ENCODE peak calls at places on chromosomes 4 and X, in six cellular contexts. One of them, this sample, is unnamed.

GRCh38 chrX:19904778-19905367 is 17.5 kb upstream of the SH3KBP1 start:
- DNase-seq in GM23248: peak; percentile 60
- DNase-seq in MM.1S: peak; percentile 66
- DNase-seq in SK-N-SH: peak; percentile 59
- DNase-seq in astrocyte: no peak
- DNase-seq in IMR-90: peak; percentile 63
- DNase-seq in this sample: peak; percentile 72

GRCh38 chr4:188867796-188868195 is 728.6 kb downstream of the TRIML1 start:
- DNase-seq in IMR-90: no peak
- DNase-seq in MM.1S: no peak
- DNase-seq in astrocyte: no peak
- DNase-seq in GM23248: no peak
- DNase-seq in SK-N-SH: no peak
- DNase-seq in this sample: no peak

GRCh38 chrX:57929373-57929772 is 19.1 kb upstream of the ZXDA start:
- DNase-seq in SK-N-SH: no peak
- DNase-seq in IMR-90: peak; percentile 27
- DNase-seq in GM23248: peak; percentile 45
- DNase-seq in astrocyte: no peak
- DNase-seq in MM.1S: peak; percentile 67
- DNase-seq in this sample: peak; percentile 56

GRCh38 chr4:13248621-13249298 is 235.4 kb downstream of the RAB28 start:
- DNase-seq in MM.1S: peak; percentile 11
- DNase-seq in SK-N-SH: peak; percentile 1
- DNase-seq in IMR-90: peak; percentile 6
- DNase-seq in GM23248: peak; percentile 34
- DNase-seq in astrocyte: peak; percentile 70
- DNase-seq in this sample: no peak

GRCh38 chr4:749771-750666 is 44.4 kb downstream of the PCGF3 start:
- DNase-seq in MM.1S: no peak
- DNase-seq in IMR-90: peak; percentile 20
- DNase-seq in SK-N-SH: no peak
- DNase-seq in GM23248: peak; percentile 54
- DNase-seq in astrocyte: peak; percentile 64
- DNase-seq in this sample: peak; percentile 15

GRCh38 chr4:84878541-84878940 is 87.9 kb downstream of the WDFY3 start:
- DNase-seq in astrocyte: no peak
- DNase-seq in GM23248: peak; percentile 41
- DNase-seq in SK-N-SH: no peak
- DNase-seq in IMR-90: peak; percentile 31
- DNase-seq in MM.1S: no peak
- DNase-seq in this sample: peak; percentile 13

GRCh38 chrX:150692837-150693781 is at the start of gene MTMR1:
- DNase-seq in MM.1S: peak; percentile 25
- DNase-seq in GM23248: peak; percentile 49
- DNase-seq in IMR-90: no peak
- DNase-seq in SK-N-SH: peak; percentile 84
- DNase-seq in astrocyte: no peak
- DNase-seq in this sample: peak; percentile 56

GRCh38 chr4:121462660-121463261 is 81.9 kb upstream of the QRFPR start:
- DNase-seq in SK-N-SH: peak; percentile 10
- DNase-seq in MM.1S: peak; percentile 83
- DNase-seq in astrocyte: peak; percentile 52
- DNase-seq in IMR-90: peak; percentile 61
- DNase-seq in GM23248: peak; percentile 88
- DNase-seq in this sample: peak; percentile 90

GRCh38 chrX:116961872-116962582 is 499.3 kb upstream of the CT83 start:
- DNase-seq in IMR-90: no peak
- DNase-seq in MM.1S: no peak
- DNase-seq in GM23248: peak; percentile 43
- DNase-seq in astrocyte: no peak
- DNase-seq in SK-N-SH: peak; percentile 1
- DNase-seq in this sample: peak; percentile 25

GRCh38 chr4:118353452-118353851 is 649 bp upstream of the PRSS12 start:
- DNase-seq in IMR-90: no peak
- DNase-seq in MM.1S: no peak
- DNase-seq in GM23248: peak; percentile 24
- DNase-seq in astrocyte: no peak
- DNase-seq in SK-N-SH: peak; percentile 26
- DNase-seq in this sample: no peak

GRCh38 chr4:24840826-24841587 is 45.6 kb downstream of the SOD3 start:
- DNase-seq in IMR-90: no peak
- DNase-seq in SK-N-SH: no peak
- DNase-seq in astrocyte: no peak
- DNase-seq in GM23248: no peak
- DNase-seq in MM.1S: no peak
- DNase-seq in this sample: no peak

GRCh38 chr4:141473952-141474351 is 162.4 kb upstream of the IL15 start:
- DNase-seq in astrocyte: peak; percentile 72
- DNase-seq in MM.1S: no peak
- DNase-seq in GM23248: peak; percentile 73
- DNase-seq in SK-N-SH: no peak
- DNase-seq in IMR-90: peak; percentile 61
- DNase-seq in this sample: peak; percentile 18

GRCh38 chrX:23079347-23079746 is 79.6 kb downstream of the DDX53 start:
- DNase-seq in IMR-90: no peak
- DNase-seq in GM23248: no peak
- DNase-seq in SK-N-SH: no peak
- DNase-seq in astrocyte: no peak
- DNase-seq in MM.1S: no peak
- DNase-seq in this sample: no peak

DNA sequence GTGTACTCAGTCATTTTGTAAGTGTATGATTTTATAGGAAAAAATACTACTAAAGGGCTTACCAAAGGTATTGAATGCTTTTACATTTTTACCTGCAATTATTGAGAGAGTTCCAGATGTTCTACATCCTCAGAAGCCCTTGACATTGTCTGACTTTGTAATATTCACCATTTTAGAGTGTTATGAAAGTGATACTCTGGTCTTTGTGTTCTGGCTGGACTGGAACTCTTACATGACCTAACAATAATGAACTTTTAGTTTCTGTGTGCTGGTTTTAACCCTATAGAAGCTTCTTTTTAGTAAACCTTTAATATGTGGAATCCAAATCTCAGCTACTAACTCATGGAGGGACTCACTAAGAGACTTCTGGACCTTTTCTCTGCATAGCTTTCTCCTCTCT is 478.8 kb upstream of the SPANXN1 start:
- DNase-seq in GM23248: no peak
- DNase-seq in SK-N-SH: no peak
- DNase-seq in astrocyte: no peak
- DNase-seq in MM.1S: peak; percentile 49
- DNase-seq in IMR-90: no peak
- DNase-seq in this sample: no peak
- H3K9me3 ChIP-seq in GM23248: no peaks in the 10 kb centered on the region
- H3K9me3 ChIP-seq in SK-N-SH: no peaks in the 10 kb centered on the region
- H3K9me3 ChIP-seq in astrocyte: no peaks in the 10 kb centered on the region
- H3K9me3 ChIP-seq in MM.1S: no peaks in the 10 kb centered on the region
- H3K9me3 ChIP-seq in IMR-90: no peaks in the 10 kb centered on the region
- H3K9me3 ChIP-seq in this sample: no peaks in the 10 kb centered on the region

DNA sequence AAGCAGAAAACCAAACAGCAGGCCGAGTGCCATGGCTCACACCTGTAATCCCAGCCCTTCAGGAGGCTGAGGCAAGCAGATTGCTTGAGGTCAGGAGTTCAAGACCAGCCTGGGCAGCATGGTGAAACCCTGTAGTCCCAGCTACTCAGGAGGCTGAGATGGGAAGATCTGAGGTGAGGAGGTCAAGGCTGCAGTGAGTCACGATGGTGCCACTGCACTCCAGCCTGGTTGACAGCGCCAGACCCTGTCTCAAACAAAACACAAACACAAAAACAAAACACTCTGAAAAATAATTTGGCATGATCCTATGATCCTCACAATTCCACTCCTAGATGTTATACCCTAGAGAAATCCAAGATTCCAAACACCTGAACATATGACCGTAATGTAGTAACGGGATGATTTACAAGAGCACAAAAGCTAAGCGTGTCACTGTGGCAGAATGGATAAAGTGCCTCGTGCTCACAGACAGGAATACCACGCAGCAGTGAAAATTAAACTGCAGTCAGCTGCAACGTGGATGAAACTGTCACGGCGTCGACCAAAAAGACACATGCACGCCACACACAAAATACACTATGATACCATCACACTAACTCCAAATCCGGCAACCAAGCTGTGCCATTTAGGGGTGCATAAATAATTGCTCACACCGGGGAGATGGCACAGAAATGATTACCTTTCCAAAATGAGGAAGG is 1.7 kb downstream of the NELFA start:
- DNase-seq in GM23248: no peak
- DNase-seq in IMR-90: no peak
- DNase-seq in MM.1S: no peak
- DNase-seq in SK-N-SH: no peak
- DNase-seq in astrocyte: no peak
- DNase-seq in this sample: no peak
- H3K9ac ChIP-seq in GM23248: peak overlapping the region; percentile 89
- H3K9ac ChIP-seq in IMR-90: no peak overlapping the region
- H3K9ac ChIP-seq in MM.1S: peak overlapping the region; percentile 96
- H3K9ac ChIP-seq in SK-N-SH: peak overlapping the region; percentile 95
- H3K9ac ChIP-seq in astrocyte: peak overlapping the region; percentile 97
- H3K9ac ChIP-seq in this sample: peak overlapping the region; percentile 98

DNA sequence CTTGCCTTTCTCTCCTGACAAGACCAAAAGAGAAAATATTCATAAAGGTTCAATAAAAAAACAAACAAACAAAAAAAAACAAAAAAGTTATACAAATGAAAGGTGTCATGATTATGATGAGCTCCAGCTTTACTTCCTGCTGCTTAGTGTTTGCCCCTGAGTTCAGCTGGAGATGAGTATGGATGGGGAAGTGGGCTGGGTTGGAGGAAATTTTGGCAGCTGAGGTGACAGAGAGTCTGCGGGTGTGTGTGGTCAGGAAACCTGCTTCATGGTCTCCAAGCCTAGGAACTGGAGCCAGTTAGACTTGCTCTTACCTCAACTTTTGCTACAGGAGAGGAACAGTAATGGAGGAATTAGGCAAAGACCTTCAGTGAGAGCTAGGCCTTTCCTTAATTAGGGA is 4.3 kb upstream of the CYSLTR1 start:
- DNase-seq in SK-N-SH: no peak
- DNase-seq in GM23248: no peak
- DNase-seq in MM.1S: no peak
- DNase-seq in astrocyte: no peak
- DNase-seq in IMR-90: no peak
- DNase-seq in this sample: no peak
- H3K4me1 ChIP-seq in SK-N-SH: no peaks in the 10 kb centered on the region
- H3K4me1 ChIP-seq in GM23248: no peaks in the 10 kb centered on the region
- H3K4me1 ChIP-seq in MM.1S: peaks cover 53% of the 10 kb centered on the region
- H3K4me1 ChIP-seq in astrocyte: no peaks in the 10 kb centered on the region
- H3K4me1 ChIP-seq in IMR-90: no peaks in the 10 kb centered on the region
- H3K4me1 ChIP-seq in this sample: no peaks in the 10 kb centered on the region

GRCh38 chrX:148811236-148811635 is 310.8 kb downstream of the AFF2 start:
- DNase-seq in GM23248: peak; percentile 30
- DNase-seq in IMR-90: peak; percentile 0
- DNase-seq in SK-N-SH: no peak
- DNase-seq in astrocyte: peak; percentile 37
- DNase-seq in MM.1S: no peak
- DNase-seq in this sample: no peak
- H3K9me3 ChIP-seq in GM23248: no peaks in the 10 kb centered on the region
- H3K9me3 ChIP-seq in IMR-90: no peaks in the 10 kb centered on the region
- H3K9me3 ChIP-seq in SK-N-SH: no peaks in the 10 kb centered on the region
- H3K9me3 ChIP-seq in astrocyte: no peaks in the 10 kb centered on the region
- H3K9me3 ChIP-seq in MM.1S: no peaks in the 10 kb centered on the region
- H3K9me3 ChIP-seq in this sample: no peaks in the 10 kb centered on the region

This sample was measured in adipocyte.